ENCODE peak calls at places on chromosomes 11 and 22, in four cellular contexts. Y, N, O and E are unnamed samples.

GRCh38 chr11:2891291-2891690 is 5.7 kb upstream of the CDKN1C start:
- DNase-seq in N (no peak), O (no peak), Y (peak), E (no peak)

GRCh38 chr11:73381589-73381988 is 5.4 kb downstream of the RELT start:
- DNase-seq in Y (no peak), N (no peak), O (no peak), E (no peak)

GRCh38 chr11:125412177-125412496 is 83.9 kb downstream of the FEZ1 start:
- DNase-seq in Y (no peak), O (no peak), N (no peak), E (no peak)

GRCh38 chr11:61075891-61076290 is 26.4 kb upstream of the CD5 start:
- DNase-seq in N (peak), O (no peak), Y (no peak), E (peak)

GRCh38 chr11:118216621-118217526 is 7.9 kb downstream of the JAML start:
- DNase-seq in O (no peak), Y (no peak), N (no peak), E (no peak)

GRCh38 chr11:70319694-70320093 is 49.2 kb downstream of the PPFIA1 start:
- DNase-seq in Y (no peak), N (no peak), O (no peak), E (no peak)

GRCh38 chr11:130215531-130216220 is 56.1 kb downstream of the ST14 start:
- DNase-seq in O (no peak), N (no peak), Y (peak), E (no peak)

GRCh38 chr22:46591890-46592289 is 28.3 kb upstream of the GRAMD4 start:
- DNase-seq in O (no peak), Y (no peak), N (no peak), E (no peak)

GRCh38 chr22:37273126-37273845 is 9.0 kb upstream of the CYTH4 start:
- DNase-seq in N (peak), Y (no peak), O (no peak), E (peak)

GRCh38 chr11:62652156-62653006 is 721 bp downstream of the INTS5 start:
- DNase-seq in Y (no peak), N (no peak), O (no peak), E (no peak)

GRCh38 chr22:38327805-38328204 is 10.6 kb upstream of the CSNK1E start:
- DNase-seq in N (peak), Y (no peak), O (no peak), E (no peak)

GRCh38 chr22:36853407-36854099 is 7.3 kb upstream of the NCF4 start:
- DNase-seq in N (peak), Y (peak), O (peak), E (peak)

GRCh38 chr11:45771194-45771941 is 33.6 kb upstream of the SLC35C1 start:
- DNase-seq in Y (peak), O (peak), N (peak), E (peak)

GRCh38 chr22:20053407-20054033 is 26.5 kb upstream of the DGCR8 start:
- DNase-seq in O (no peak), Y (no peak), N (no peak), E (no peak)

GRCh38 chr22:45762545-45763235 is 91.1 kb downstream of the ATXN10 start:
- DNase-seq in N (peak), Y (no peak), O (no peak), E (no peak)

GRCh38 chr11:1220941-1221721 is 1.7 kb upstream of the MUC5B start:
- DNase-seq in N (no peak), O (no peak), Y (peak), E (no peak)

GRCh38 chr11:131609317-131609716 is 238.9 kb downstream of the NTM start:
- DNase-seq in O (no peak), Y (no peak), N (peak), E (no peak)

GRCh38 chr11:66107600-66108151 is 37.6 kb downstream of the PACS1 start:
- DNase-seq in Y (no peak), O (no peak), N (no peak), E (peak)

GRCh38 chr11:102234779-102235439 is 82.4 kb upstream of the BIRC3 start:
- DNase-seq in Y (no peak), O (no peak), N (no peak), E (no peak)
- H3K4me2 ChIP-seq in Y (no peak), O (no peak), N (no peak), E (no peak)

GRCh38 chr11:9573775-9574555 is 495 bp downstream of the WEE1 start:
- DNase-seq in Y (no peak), O (no peak), N (no peak), E (no peak)
- H3K23ac ChIP-seq in Y (no peak), O (peak), N (no peak), E (no peak)

GRCh38 chr11:9762531-9762930 is 98.7 kb downstream of the SWAP70 start:
- DNase-seq in Y (no peak), O (no peak), N (no peak), E (no peak)

GRCh38 chr11:9769621-9770020 is 105.7 kb downstream of the SWAP70 start:
- DNase-seq in N (no peak), Y (no peak), O (no peak), E (peak)

GRCh38 chr11:9763301-9763700 is 99.4 kb downstream of the SWAP70 start:
- DNase-seq in N (no peak), O (no peak), Y (no peak), E (no peak)

GRCh38 chr11:9761441-9761945 is 97.6 kb downstream of the SWAP70 start:
- DNase-seq in O (no peak), Y (no peak), N (no peak), E (no peak)

GRCh38 chr11:9765320-9766101 is 101.6 kb downstream of the SWAP70 start:
- DNase-seq in Y (peak), O (no peak), N (peak), E (no peak)
- H3K4me2 ChIP-seq in Y (no peak), O (no peak), N (peak), E (peak)

DNA sequence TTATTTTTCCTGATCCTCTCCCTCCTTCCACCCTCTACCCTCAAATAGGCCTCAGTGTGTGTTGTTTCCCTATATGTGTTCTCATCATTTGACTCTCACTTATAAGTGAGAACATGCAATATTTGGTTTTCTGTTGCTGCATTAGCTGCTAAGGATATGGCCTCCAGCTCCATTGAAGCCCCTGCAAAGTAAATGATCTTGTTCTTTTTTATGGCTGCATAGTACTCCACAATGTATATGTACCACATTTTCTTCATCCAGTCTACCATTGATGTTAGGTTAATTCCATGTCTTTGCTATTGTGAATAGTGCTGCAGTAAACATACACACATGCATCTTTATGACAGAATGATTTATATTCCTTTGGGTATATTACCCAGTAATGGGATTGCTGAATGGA is 13.3 kb upstream of the RASSF10 start:
- DNase-seq in N (no peak), Y (no peak), O (no peak), E (no peak)
- H3K23ac ChIP-seq in N (no peak), Y (no peak), O (no peak), E (no peak)